ENCODE peak calls at places on chromosomes 4 and X, in nine cellular contexts. One of them, this sample, is unnamed.

GRCh38 chr4:80362578-80363181 is 27.1 kb downstream of the CFAP299 start:
- DNase-seq in Caco-2: peak; percentile 62
- DNase-seq in aorta: no peak
- DNase-seq in RWPE2: no peak
- DNase-seq in HCT116: peak; percentile 4
- DNase-seq in esophagus squamous epithelium: no peak
- DNase-seq in IMR-90: peak; percentile 51
- DNase-seq in adrenal gland: no peak
- DNase-seq in right cardiac atrium: peak; percentile 53
- DNase-seq in this sample: peak; percentile 19

GRCh38 chrX:15436220-15436619 is 52.0 kb upstream of the VEGFD start:
- DNase-seq in Caco-2: no peak
- DNase-seq in aorta: no peak
- DNase-seq in RWPE2: no peak
- DNase-seq in HCT116: no peak
- DNase-seq in esophagus squamous epithelium: no peak
- DNase-seq in IMR-90: peak; percentile 11
- DNase-seq in adrenal gland: no peak
- DNase-seq in right cardiac atrium: no peak
- DNase-seq in this sample: no peak

GRCh38 chr4:15779336-15779735 is 1.2 kb downstream of the CD38 start:
- DNase-seq in Caco-2: no peak
- DNase-seq in aorta: peak; percentile 69
- DNase-seq in RWPE2: no peak
- DNase-seq in HCT116: no peak
- DNase-seq in esophagus squamous epithelium: no peak
- DNase-seq in IMR-90: peak; percentile 53
- DNase-seq in adrenal gland: peak; percentile 28
- DNase-seq in right cardiac atrium: peak; percentile 68
- DNase-seq in this sample: no peak

GRCh38 chr4:141352328-141352727 is 131.6 kb downstream of the ZNF330 start:
- DNase-seq in Caco-2: no peak
- DNase-seq in aorta: no peak
- DNase-seq in RWPE2: no peak
- DNase-seq in HCT116: no peak
- DNase-seq in esophagus squamous epithelium: no peak
- DNase-seq in IMR-90: no peak
- DNase-seq in adrenal gland: no peak
- DNase-seq in right cardiac atrium: no peak
- DNase-seq in this sample: no peak

GRCh38 chrX:103794117-103794516 is 17.5 kb downstream of the PLP1 start:
- DNase-seq in Caco-2: no peak
- DNase-seq in aorta: no peak
- DNase-seq in RWPE2: no peak
- DNase-seq in HCT116: no peak
- DNase-seq in esophagus squamous epithelium: no peak
- DNase-seq in IMR-90: peak; percentile 45
- DNase-seq in adrenal gland: no peak
- DNase-seq in right cardiac atrium: no peak
- DNase-seq in this sample: no peak

GRCh38 chrX:134525086-134525792 is 65.3 kb downstream of the HPRT1 start:
- DNase-seq in Caco-2: no peak
- DNase-seq in aorta: no peak
- DNase-seq in RWPE2: no peak
- DNase-seq in HCT116: peak; percentile 21
- DNase-seq in esophagus squamous epithelium: no peak
- DNase-seq in IMR-90: peak; percentile 59
- DNase-seq in adrenal gland: no peak
- DNase-seq in right cardiac atrium: no peak
- DNase-seq in this sample: no peak

GRCh38 chrX:134244043-134244442 is 7.1 kb downstream of the CCDC160 start:
- DNase-seq in Caco-2: no peak
- DNase-seq in aorta: no peak
- DNase-seq in RWPE2: no peak
- DNase-seq in HCT116: no peak
- DNase-seq in esophagus squamous epithelium: no peak
- DNase-seq in IMR-90: peak; percentile 33
- DNase-seq in adrenal gland: no peak
- DNase-seq in right cardiac atrium: no peak
- DNase-seq in this sample: no peak

GRCh38 chrX:39904816-39905474 is 192.8 kb downstream of the BCOR start:
- DNase-seq in Caco-2: no peak
- DNase-seq in aorta: no peak
- DNase-seq in RWPE2: no peak
- DNase-seq in HCT116: no peak
- DNase-seq in esophagus squamous epithelium: no peak
- DNase-seq in IMR-90: no peak
- DNase-seq in adrenal gland: no peak
- DNase-seq in right cardiac atrium: no peak
- DNase-seq in this sample: no peak

GRCh38 chr4:176653406-176654220 is 139.1 kb downstream of the VEGFC start:
- DNase-seq in Caco-2: no peak
- DNase-seq in aorta: no peak
- DNase-seq in RWPE2: no peak
- DNase-seq in HCT116: no peak
- DNase-seq in esophagus squamous epithelium: no peak
- DNase-seq in IMR-90: peak; percentile 31
- DNase-seq in adrenal gland: no peak
- DNase-seq in right cardiac atrium: no peak
- DNase-seq in this sample: no peak

GRCh38 chrX:147916375-147916968 is 4.8 kb downstream of the FMR1 start:
- DNase-seq in Caco-2: no peak
- DNase-seq in aorta: no peak
- DNase-seq in RWPE2: no peak
- DNase-seq in HCT116: no peak
- DNase-seq in esophagus squamous epithelium: no peak
- DNase-seq in IMR-90: no peak
- DNase-seq in adrenal gland: no peak
- DNase-seq in right cardiac atrium: no peak
- DNase-seq in this sample: no peak

GRCh38 chr4:158996669-158997074 is 106.2 kb upstream of the RAPGEF2 start:
- DNase-seq in Caco-2: no peak
- DNase-seq in aorta: no peak
- DNase-seq in RWPE2: no peak
- DNase-seq in HCT116: peak; percentile 93
- DNase-seq in esophagus squamous epithelium: no peak
- DNase-seq in IMR-90: peak; percentile 97
- DNase-seq in adrenal gland: peak; percentile 67
- DNase-seq in right cardiac atrium: no peak
- DNase-seq in this sample: no peak

GRCh38 chr4:66955784-66956183 is 589.5 kb downstream of the CENPC start:
- DNase-seq in Caco-2: no peak
- DNase-seq in aorta: no peak
- DNase-seq in RWPE2: no peak
- DNase-seq in HCT116: no peak
- DNase-seq in esophagus squamous epithelium: no peak
- DNase-seq in IMR-90: no peak
- DNase-seq in adrenal gland: no peak
- DNase-seq in right cardiac atrium: no peak
- DNase-seq in this sample: no peak

GRCh38 chr4:13546855-13547562 is 2.7 kb upstream of the NKX3-2 start:
- DNase-seq in Caco-2: peak; percentile 19
- DNase-seq in aorta: peak; percentile 80
- DNase-seq in RWPE2: peak; percentile 42
- DNase-seq in HCT116: no peak
- DNase-seq in esophagus squamous epithelium: no peak
- DNase-seq in IMR-90: no peak
- DNase-seq in adrenal gland: no peak
- DNase-seq in right cardiac atrium: no peak
- DNase-seq in this sample: no peak

GRCh38 chrX:20140410-20140809 is 1.2 kb downstream of the EIF1AX start:
- DNase-seq in Caco-2: no peak
- DNase-seq in aorta: no peak
- DNase-seq in RWPE2: no peak
- DNase-seq in HCT116: no peak
- DNase-seq in esophagus squamous epithelium: no peak
- DNase-seq in IMR-90: no peak
- DNase-seq in adrenal gland: no peak
- DNase-seq in right cardiac atrium: no peak
- DNase-seq in this sample: no peak

GRCh38 chr4:167021545-167022155 is 212.6 kb downstream of the SPOCK3 start:
- DNase-seq in Caco-2: peak; percentile 66
- DNase-seq in aorta: peak; percentile 85
- DNase-seq in RWPE2: no peak
- DNase-seq in HCT116: peak; percentile 66
- DNase-seq in esophagus squamous epithelium: no peak
- DNase-seq in IMR-90: peak; percentile 51
- DNase-seq in adrenal gland: peak; percentile 43
- DNase-seq in right cardiac atrium: peak; percentile 72
- DNase-seq in this sample: peak; percentile 23

GRCh38 chr4:174918058-174918457 is at the start of gene ADAM29:
- DNase-seq in Caco-2: no peak
- DNase-seq in aorta: no peak
- DNase-seq in RWPE2: no peak
- DNase-seq in HCT116: no peak
- DNase-seq in esophagus squamous epithelium: no peak
- DNase-seq in IMR-90: no peak
- DNase-seq in adrenal gland: no peak
- DNase-seq in right cardiac atrium: no peak
- DNase-seq in this sample: no peak

DNA sequence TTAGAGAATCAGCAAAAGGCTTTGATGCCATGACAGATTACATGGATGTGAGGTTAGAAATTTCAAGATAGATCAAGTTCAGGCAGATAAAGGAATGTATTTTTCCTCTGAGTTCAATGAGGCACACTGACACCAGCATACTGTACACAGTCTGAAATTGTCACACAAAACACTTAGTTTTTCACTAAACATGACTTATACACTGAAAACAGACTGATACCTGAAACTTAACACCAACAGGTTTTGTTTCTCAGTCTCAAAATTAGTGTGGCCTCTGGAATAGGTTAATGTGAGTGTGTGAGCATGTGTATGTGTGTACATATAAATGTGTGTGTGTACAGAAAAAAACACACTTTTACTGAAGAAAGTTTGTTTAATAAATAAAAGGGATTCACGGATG is 129.9 kb upstream of the SLITRK2 start:
- DNase-seq in Caco-2: no peak
- DNase-seq in aorta: no peak
- DNase-seq in RWPE2: no peak
- DNase-seq in HCT116: no peak
- DNase-seq in esophagus squamous epithelium: no peak
- DNase-seq in IMR-90: no peak
- DNase-seq in adrenal gland: no peak
- DNase-seq in right cardiac atrium: no peak
- DNase-seq in this sample: no peak
- H3K9me3 ChIP-seq in Caco-2: no peaks in the 10 kb centered on the region
- H3K9me3 ChIP-seq in aorta: no peaks in the 10 kb centered on the region
- H3K9me3 ChIP-seq in RWPE2: no peaks in the 10 kb centered on the region
- H3K9me3 ChIP-seq in HCT116: no peaks in the 10 kb centered on the region
- H3K9me3 ChIP-seq in esophagus squamous epithelium: no peaks in the 10 kb centered on the region
- H3K9me3 ChIP-seq in IMR-90: no peaks in the 10 kb centered on the region
- H3K9me3 ChIP-seq in adrenal gland: no peaks in the 10 kb centered on the region
- H3K9me3 ChIP-seq in right cardiac atrium: no peaks in the 10 kb centered on the region
- H3K9me3 ChIP-seq in this sample: no peaks in the 10 kb centered on the region

GRCh38 chr4:632926-633325 is 7.6 kb downstream of the PDE6B start:
- DNase-seq in Caco-2: no peak
- DNase-seq in aorta: peak; percentile 42
- DNase-seq in RWPE2: no peak
- DNase-seq in HCT116: no peak
- DNase-seq in esophagus squamous epithelium: no peak
- DNase-seq in IMR-90: no peak
- DNase-seq in adrenal gland: no peak
- DNase-seq in right cardiac atrium: no peak
- DNase-seq in this sample: no peak

GRCh38 chr4:633976-634598 is 8.7 kb downstream of the PDE6B start:
- DNase-seq in Caco-2: no peak
- DNase-seq in aorta: peak; percentile 45
- DNase-seq in RWPE2: peak; percentile 49
- DNase-seq in HCT116: no peak
- DNase-seq in esophagus squamous epithelium: no peak
- DNase-seq in IMR-90: no peak
- DNase-seq in adrenal gland: no peak
- DNase-seq in right cardiac atrium: peak; percentile 29
- DNase-seq in this sample: no peak

GRCh38 chr4:630661-631060 is 5.3 kb downstream of the PDE6B start:
- DNase-seq in Caco-2: no peak
- DNase-seq in aorta: peak; percentile 23
- DNase-seq in RWPE2: no peak
- DNase-seq in HCT116: no peak
- DNase-seq in esophagus squamous epithelium: no peak
- DNase-seq in IMR-90: no peak
- DNase-seq in adrenal gland: no peak
- DNase-seq in right cardiac atrium: no peak
- DNase-seq in this sample: no peak

GRCh38 chr4:633406-633805 is 8.0 kb downstream of the PDE6B start:
- DNase-seq in Caco-2: no peak
- DNase-seq in aorta: peak; percentile 45
- DNase-seq in RWPE2: no peak
- DNase-seq in HCT116: no peak
- DNase-seq in esophagus squamous epithelium: no peak
- DNase-seq in IMR-90: no peak
- DNase-seq in adrenal gland: no peak
- DNase-seq in right cardiac atrium: peak; percentile 17
- DNase-seq in this sample: no peak

DNA sequence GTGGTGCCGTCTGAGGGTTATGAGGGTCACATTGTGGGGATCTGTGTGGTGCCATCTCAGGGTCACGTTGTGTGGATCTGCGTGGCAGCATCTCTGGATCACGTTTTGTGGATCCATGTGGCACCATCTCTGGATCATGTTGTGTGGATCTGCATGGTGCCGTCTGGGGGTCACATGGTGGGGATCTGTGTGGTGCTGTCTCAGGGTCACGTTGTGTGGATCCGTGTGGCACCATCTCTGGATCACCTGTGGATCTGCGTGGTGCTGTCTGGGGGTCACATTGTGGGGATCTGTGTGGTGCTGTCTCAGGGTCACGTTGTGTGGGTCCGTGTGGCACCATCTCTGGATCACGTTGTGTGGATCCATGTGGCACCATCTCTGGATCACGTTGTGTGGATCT is 7.0 kb downstream of the PDE6B start:
- DNase-seq in Caco-2: no peak
- DNase-seq in aorta: peak; percentile 48
- DNase-seq in RWPE2: no peak
- DNase-seq in HCT116: no peak
- DNase-seq in esophagus squamous epithelium: no peak
- DNase-seq in IMR-90: no peak
- DNase-seq in adrenal gland: no peak
- DNase-seq in right cardiac atrium: no peak
- DNase-seq in this sample: no peak
- H3K9me3 ChIP-seq in Caco-2: no peaks in the 10 kb centered on the region
- H3K9me3 ChIP-seq in aorta: peaks cover 3% of the 10 kb centered on the region
- H3K9me3 ChIP-seq in RWPE2: no peaks in the 10 kb centered on the region
- H3K9me3 ChIP-seq in HCT116: no peaks in the 10 kb centered on the region
- H3K9me3 ChIP-seq in esophagus squamous epithelium: peaks cover 7% of the 10 kb centered on the region
- H3K9me3 ChIP-seq in IMR-90: peaks cover 26% of the 10 kb centered on the region
- H3K9me3 ChIP-seq in adrenal gland: no peaks in the 10 kb centered on the region
- H3K9me3 ChIP-seq in right cardiac atrium: no peaks in the 10 kb centered on the region
- H3K9me3 ChIP-seq in this sample: no peaks in the 10 kb centered on the region

GRCh38 chrX:154695913-154696312 is 42.5 kb upstream of the CTAG2 start:
- DNase-seq in Caco-2: no peak
- DNase-seq in aorta: no peak
- DNase-seq in RWPE2: no peak
- DNase-seq in HCT116: no peak
- DNase-seq in esophagus squamous epithelium: no peak
- DNase-seq in IMR-90: peak; percentile 31
- DNase-seq in adrenal gland: no peak
- DNase-seq in right cardiac atrium: no peak
- DNase-seq in this sample: no peak
- H3K9me3 ChIP-seq in Caco-2: no peaks in the 10 kb centered on the region
- H3K9me3 ChIP-seq in aorta: no peaks in the 10 kb centered on the region
- H3K9me3 ChIP-seq in RWPE2: no peaks in the 10 kb centered on the region
- H3K9me3 ChIP-seq in HCT116: no peaks in the 10 kb centered on the region
- H3K9me3 ChIP-seq in esophagus squamous epithelium: no peaks in the 10 kb centered on the region
- H3K9me3 ChIP-seq in IMR-90: no peaks in the 10 kb centered on the region
- H3K9me3 ChIP-seq in adrenal gland: no peaks in the 10 kb centered on the region
- H3K9me3 ChIP-seq in right cardiac atrium: no peaks in the 10 kb centered on the region
- H3K9me3 ChIP-seq in this sample: no peaks in the 10 kb centered on the region

GRCh38 chrX:23656684-23657083 is 10.6 kb upstream of the PRDX4 start:
- DNase-seq in Caco-2: no peak
- DNase-seq in aorta: no peak
- DNase-seq in RWPE2: no peak
- DNase-seq in HCT116: no peak
- DNase-seq in esophagus squamous epithelium: no peak
- DNase-seq in IMR-90: peak; percentile 26
- DNase-seq in adrenal gland: peak; percentile 33
- DNase-seq in right cardiac atrium: no peak
- DNase-seq in this sample: no peak
- H3K9me3 ChIP-seq in Caco-2: no peaks in the 10 kb centered on the region
- H3K9me3 ChIP-seq in aorta: no peaks in the 10 kb centered on the region
- H3K9me3 ChIP-seq in RWPE2: no peaks in the 10 kb centered on the region
- H3K9me3 ChIP-seq in HCT116: no peaks in the 10 kb centered on the region
- H3K9me3 ChIP-seq in esophagus squamous epithelium: no peaks in the 10 kb centered on the region
- H3K9me3 ChIP-seq in IMR-90: no peaks in the 10 kb centered on the region
- H3K9me3 ChIP-seq in adrenal gland: no peaks in the 10 kb centered on the region
- H3K9me3 ChIP-seq in right cardiac atrium: no peaks in the 10 kb centered on the region
- H3K9me3 ChIP-seq in this sample: no peaks in the 10 kb centered on the region

This sample was measured in T-helper 17 cell.